ENCODE peak calls at places on chromosome 3, in five cellular contexts. O, I, B, G and Z are unnamed samples. For H3K36me3, the result is how much of the 10 kb centered on the place peaks cover.

GRCh38 chr3:129310111-129310601 is 31.5 kb downstream of the HMCES start:
- DNase-seq in B (peak), O (no peak), I (no peak), G (no peak), Z (no peak)

GRCh38 chr3:127786358-127787070 is 35.8 kb downstream of the MGLL start:
- DNase-seq in O (no peak), G (no peak), I (peak), B (peak), Z (no peak)

GRCh38 chr3:169091196-169091595 is 572.3 kb downstream of the MECOM start:
- DNase-seq in I (no peak), O (no peak), B (no peak), G (no peak), Z (no peak)

GRCh38 chr3:128559486-128560225 is 66.7 kb upstream of the GATA2 start:
- DNase-seq in O (no peak), G (peak), B (no peak), I (peak), Z (no peak)

GRCh38 chr3:4508048-4508981 is 15.2 kb downstream of the ITPR1 start:
- DNase-seq in G (peak), O (no peak), B (no peak), I (no peak), Z (no peak)

GRCh38 chr3:43531835-43532234 is 90.0 kb downstream of the ANO10 start:
- DNase-seq in O (no peak), G (no peak), B (no peak), I (no peak), Z (no peak)

GRCh38 chr3:115469649-115470048 is 153.7 kb upstream of the GAP43 start:
- DNase-seq in G (no peak), O (no peak), I (no peak), B (no peak), Z (no peak)

GRCh38 chr3:53160660-53161344 is at the start of gene PRKCD:
- DNase-seq in O (peak), B (peak), G (peak), I (peak), Z (no peak)

GRCh38 chr3:52845157-52845556 is 10.3 kb upstream of the MUSTN1 start:
- DNase-seq in G (no peak), B (peak), O (no peak), I (peak), Z (no peak)

GRCh38 chr3:50193286-50193685 is 1.9 kb downstream of the GNAT1 start:
- DNase-seq in G (no peak), O (no peak), B (no peak), I (no peak), Z (no peak)

GRCh38 chr3:119388577-119388976 is 74.8 kb downstream of the TMEM39A start:
- DNase-seq in B (no peak), O (no peak), G (peak), I (no peak), Z (no peak)

GRCh38 chr3:63067999-63068645 is 192.9 kb upstream of the CADPS start:
- DNase-seq in G (peak), B (no peak), O (no peak), I (no peak), Z (no peak)

GRCh38 chr3:20648294-20648693 is 462.3 kb upstream of the SGO1 start:
- DNase-seq in G (no peak), B (no peak), O (no peak), I (no peak), Z (no peak)

GRCh38 chr3:197417451-197417850 is 119.0 kb upstream of the DLG1 start:
- DNase-seq in I (no peak), O (no peak), B (no peak), G (no peak), Z (no peak)

GRCh38 chr3:81279481-81280273 is 481.8 kb downstream of the GBE1 start:
- DNase-seq in O (no peak), G (no peak), I (no peak), B (no peak), Z (no peak)

GRCh38 chr3:119644481-119644880 is 15.9 kb downstream of the POPDC2 start:
- DNase-seq in G (no peak), I (no peak), O (no peak), B (no peak), Z (no peak)

GRCh38 chr3:48798998-48799397 is 48.7 kb downstream of the PRKAR2A start:
- DNase-seq in G (no peak), B (peak), O (no peak), I (peak), Z (no peak)

GRCh38 chr3:169044341-169045113 is 619.0 kb downstream of the MECOM start:
- DNase-seq in B (no peak), I (no peak), O (no peak), G (no peak), Z (no peak)

GRCh38 chr3:111998661-111999641 is at the start of gene TAGLN3:
- DNase-seq in B (peak), O (no peak), G (peak), I (peak), Z (no peak)

GRCh38 chr3:13281657-13282527 is 138.2 kb downstream of the NUP210 start:
- DNase-seq in G (peak), B (peak), O (no peak), I (no peak), Z (no peak)

GRCh38 chr3:12993623-12994356 is 79.4 kb downstream of the IQSEC1 start:
- DNase-seq in I (peak), O (no peak), G (peak), B (peak), Z (no peak)

GRCh38 chr3:3802021-3802420 is 2.8 kb downstream of the LRRN1 start:
- DNase-seq in G (no peak), O (no peak), B (no peak), I (no peak), Z (no peak)

GRCh38 chr3:61924065-61924740 is 362.8 kb downstream of the PTPRG start:
- DNase-seq in B (no peak), O (no peak), G (no peak), I (no peak), Z (no peak)

GRCh38 chr3:165854696-165855095 is 17.5 kb upstream of the BCHE start:
- DNase-seq in I (no peak), O (no peak), B (no peak), G (peak), Z (no peak)

GRCh38 chr3:173870976-173871375 is 473.4 kb downstream of the NLGN1 start:
- DNase-seq in B (no peak), G (no peak), O (no peak), I (no peak), Z (no peak)

GRCh38 chr3:61053781-61054496 is 197.3 kb downstream of the FHIT start:
- DNase-seq in G (no peak), I (no peak), O (no peak), B (no peak), Z (no peak)

GRCh38 chr3:112671930-112672715 is 31.2 kb upstream of the CCDC80 start:
- DNase-seq in O (no peak), B (no peak), G (no peak), I (no peak), Z (no peak)

GRCh38 chr3:53776494-53777101 is 69.6 kb downstream of the CHDH start:
- DNase-seq in B (no peak), I (no peak), G (no peak), O (no peak), Z (no peak)

GRCh38 chr3:69084326-69084667 is 440 bp upstream of the ARL6IP5 start:
- DNase-seq in I (peak), G (no peak), B (no peak), O (no peak), Z (no peak)

GRCh38 chr3:179453967-179454366 is 2.7 kb upstream of the GNB4 start:
- DNase-seq in G (no peak), B (no peak), I (no peak), O (no peak), Z (no peak)
- H3K4me3 ChIP-seq in G (no peak), B (no peak), I (no peak), O (no peak), Z (no peak)

DNA sequence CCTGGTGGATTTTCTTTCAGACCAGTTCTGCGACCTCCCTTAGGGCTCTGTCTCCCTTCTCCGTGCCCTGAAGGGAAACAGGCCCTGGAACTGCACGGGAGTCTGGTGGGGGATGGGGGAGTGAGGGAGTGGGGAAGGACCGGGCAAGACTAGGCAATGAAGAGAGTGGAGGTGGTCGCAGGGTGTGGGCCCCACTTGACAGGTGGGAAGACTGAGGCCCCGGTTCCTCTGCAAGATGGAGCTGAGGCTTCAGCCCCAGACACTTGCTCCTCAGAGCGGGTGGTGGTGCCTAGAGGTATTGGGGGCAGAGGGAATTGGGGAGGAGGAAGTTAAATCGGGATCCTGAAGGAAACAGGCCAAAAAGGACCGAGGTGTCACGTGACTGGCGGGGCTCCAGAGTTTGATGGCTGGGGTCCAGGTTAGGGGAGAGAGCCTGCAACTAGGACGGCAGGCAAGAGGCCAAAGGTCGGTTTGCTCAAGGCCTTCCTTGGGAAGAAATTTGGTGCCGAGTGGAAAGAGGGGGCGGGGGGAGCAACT is 597 bp upstream of the CAMK1 start:
- DNase-seq in G (peak), I (peak), B (peak), O (no peak), Z (no peak)
- TF ChIP-seq POLR2AphosphoS5 in G (no peak), I (peak), B (no peak), O (no peak), Z (no peak)

DNA sequence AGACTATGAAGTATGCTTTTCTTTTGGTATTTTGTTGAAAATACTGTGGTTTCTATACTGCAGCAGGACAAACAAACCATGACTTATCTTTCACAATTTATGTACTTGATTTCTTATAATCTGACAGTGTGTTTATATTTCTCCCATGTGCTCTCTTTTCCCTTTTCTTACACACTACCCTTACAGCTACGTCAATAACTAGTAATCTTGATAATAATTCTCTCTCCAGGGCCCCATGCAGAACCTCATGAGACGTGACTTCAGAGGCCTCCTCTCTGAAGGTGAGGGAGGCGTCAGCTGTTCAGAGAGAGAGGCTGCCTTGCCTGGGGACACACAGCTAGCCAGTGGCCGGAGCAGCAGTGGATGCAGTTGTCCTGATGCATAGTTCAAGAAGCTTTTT is 35.9 kb downstream of the KY start:
- DNase-seq in B (no peak), I (no peak), O (no peak), G (no peak), Z (peak)
- H3K36me3 ChIP-seq in B (under half), I (under half), O (under half), G (under half), Z (under half)

DNA sequence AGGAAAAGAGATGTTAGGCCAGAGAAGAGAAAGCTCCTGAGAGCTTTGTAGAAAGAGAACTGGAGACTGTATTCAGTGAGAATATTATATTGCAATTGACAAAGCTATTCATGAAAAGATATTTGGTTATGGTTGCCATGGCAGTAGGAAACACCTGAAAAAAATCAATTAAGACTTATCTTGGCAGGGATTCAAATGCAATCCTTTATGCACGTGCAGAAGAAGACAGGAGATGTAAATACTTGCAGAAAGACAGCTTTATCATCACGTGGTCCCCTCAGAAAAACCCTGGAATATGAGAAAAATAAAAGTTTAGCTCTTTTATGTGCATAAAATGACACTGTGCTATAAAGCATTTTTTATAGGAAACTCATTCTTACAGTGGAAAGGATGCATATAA is 636.1 kb upstream of the TBL1XR1 start:
- DNase-seq in I (no peak), G (no peak), B (no peak), O (no peak), Z (no peak)
- H3K4me3 ChIP-seq in I (no peak), G (no peak), B (no peak), O (no peak), Z (no peak)

GRCh38 chr3:126472277-126473006 is 3.2 kb downstream of the ZXDC start:
- DNase-seq in G (no peak), I (peak), O (peak), B (peak), Z (no peak)
- TF ChIP-seq POLR2AphosphoS5 in G (no peak), I (peak), O (no peak), B (peak), Z (peak)

GRCh38 chr3:123100192-123100776 is 33.5 kb downstream of the PDIA5 start:
- DNase-seq in B (no peak), O (no peak), G (no peak), I (no peak), Z (no peak)
- H3K36me3 ChIP-seq in B (under half), O (under half), G (under half), I (half or more), Z (under half)

GRCh38 chr3:29284578-29284977 is 3.7 kb downstream of the RBMS3 start:
- DNase-seq in I (no peak), O (no peak), G (no peak), B (no peak), Z (no peak)

GRCh38 chr3:29281265-29282228 is 676 bp downstream of the RBMS3 start:
- DNase-seq in O (no peak), G (no peak), B (no peak), I (no peak), Z (no peak)

GRCh38 chr3:29282431-29283296 is 1.8 kb downstream of the RBMS3 start:
- DNase-seq in G (no peak), I (no peak), B (no peak), O (no peak), Z (no peak)

GRCh38 chr3:29283739-29284138 is 2.9 kb downstream of the RBMS3 start:
- DNase-seq in I (no peak), B (no peak), G (no peak), O (no peak), Z (no peak)

DNA sequence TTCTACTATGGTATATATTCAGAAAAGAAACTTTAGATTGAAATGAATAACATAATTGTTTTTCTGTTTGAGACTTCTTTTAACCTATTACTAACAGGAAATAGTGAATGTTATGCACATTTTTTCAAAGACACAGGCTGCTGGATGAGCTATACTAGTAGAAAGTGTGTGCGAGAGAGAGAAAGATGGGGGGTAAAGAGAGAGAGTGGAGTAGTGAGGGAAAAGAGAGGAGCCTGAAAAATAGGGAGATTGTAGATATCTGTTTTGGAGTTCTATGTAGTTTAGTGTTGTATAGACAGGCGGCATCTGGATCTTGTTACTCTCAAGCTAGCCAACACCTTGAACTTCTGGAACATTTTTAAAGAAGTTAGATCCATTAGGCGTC is 2.4 kb downstream of the RBMS3 start:
- DNase-seq in G (no peak), I (no peak), B (no peak), O (no peak), Z (no peak)
- H3K4me3 ChIP-seq in G (peak), I (peak), B (peak), O (no peak), Z (peak)